ENCODE peak calls at places on chromosomes 12 and 14, in seven cellular contexts. X is endodermal cell, R is left ventricle myocardium inferior, O is PC-3, H is heart left ventricle, U is thyroid gland, E is fibroblast of lung. F is an unnamed sample. For H3K36me3, the result is how much of the 10 kb centered on the place peaks cover.

GRCh38 chr14:67444395-67444794 is 32.4 kb upstream of the PLEK2 start:
- DNase-seq in X (peak), R (no peak), O (peak), H (no peak), U (no peak), E (no peak), F (no peak)

GRCh38 chr14:29463727-29464370 is 463.8 kb downstream of the PRKD1 start:
- DNase-seq in X (no peak), R (no peak), O (peak), H (no peak), U (no peak), E (peak), F (peak)

GRCh38 chr12:1533602-1534304 is 60.6 kb downstream of the FBXL14 start:
- DNase-seq in X (peak), R (no peak), O (no peak), H (no peak), U (no peak), E (peak), F (peak)

GRCh38 chr12:50249464-50250229 is 33.7 kb downstream of the LIMA1 start:
- DNase-seq in X (no peak), R (no peak), O (peak), H (no peak), U (no peak), E (peak), F (peak)

GRCh38 chr12:57072661-57073060 is 5.9 kb downstream of the NEMP1 start:
- DNase-seq in X (no peak), R (no peak), O (no peak), H (no peak), U (no peak), E (peak), F (no peak)

GRCh38 chr12:5259523-5259922 is 172.4 kb upstream of the NTF3 start:
- DNase-seq in X (no peak), R (no peak), O (no peak), H (no peak), U (no peak), E (peak), F (no peak)

GRCh38 chr12:94240171-94240570 is 91.8 kb downstream of the PLXNC1 start:
- DNase-seq in X (no peak), R (no peak), O (no peak), H (no peak), U (no peak), E (no peak), F (no peak)

GRCh38 chr14:24329736-24330135 is 5.1 kb downstream of the ADCY4 start:
- DNase-seq in X (no peak), R (no peak), O (no peak), H (peak), U (peak), E (no peak), F (no peak)

GRCh38 chr14:101636081-101636560 is 74.8 kb downstream of the DIO3 start:
- DNase-seq in X (no peak), R (no peak), O (no peak), H (no peak), U (no peak), E (peak), F (no peak)

GRCh38 chr14:68672609-68673285 is 120.1 kb downstream of the ZFP36L1 start:
- DNase-seq in X (no peak), R (no peak), O (no peak), H (no peak), U (no peak), E (no peak), F (no peak)
- H3K27ac ChIP-seq in X (no peak), R (peak), O (no peak), H (peak), U (peak), E (no peak), F (peak)

GRCh38 chr14:69776875-69777453 is 10.0 kb downstream of the SRSF5 start:
- DNase-seq in X (no peak), R (no peak), O (no peak), H (no peak), U (no peak), E (no peak), F (no peak)
- H3K36me3 ChIP-seq in X (half or more), R (half or more), O (half or more), H (half or more), U (under half), E (under half), F (under half)

GRCh38 chr14:56175773-56176172 is 57.6 kb downstream of the PELI2 start:
- DNase-seq in X (no peak), R (no peak), O (no peak), H (no peak), U (no peak), E (no peak), F (no peak)
- H3K27ac ChIP-seq in X (no peak), R (no peak), O (no peak), H (no peak), U (no peak), E (no peak), F (no peak)

DNA sequence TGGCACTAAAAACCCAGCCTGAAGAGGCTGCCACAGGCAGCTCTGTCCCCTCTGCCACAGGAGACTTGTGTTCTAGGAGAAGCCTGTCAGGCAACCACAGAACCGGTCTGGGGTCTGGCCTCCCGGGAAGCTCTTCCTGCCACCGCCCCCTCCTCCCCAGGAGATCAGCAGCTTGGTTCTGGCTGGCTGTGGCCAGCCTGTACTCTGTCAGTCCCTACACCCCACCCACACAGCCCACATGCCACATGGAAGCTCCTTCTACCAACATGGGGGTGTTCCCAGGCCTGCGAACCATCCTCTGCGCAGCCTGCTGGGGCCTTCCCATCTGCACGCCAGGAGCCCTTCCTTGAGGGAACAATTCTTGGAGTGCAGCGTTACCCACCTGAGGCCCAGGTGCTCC is 16.8 kb downstream of the TMEM106C start:
- DNase-seq in X (no peak), R (no peak), O (no peak), H (no peak), U (no peak), E (no peak), F (no peak)
- H3K36me3 ChIP-seq in X (under half), R (under half), O (under half), H (under half), U (under half), E (under half), F (under half)